ENCODE peak calls at places on chromosomes 13 and 19, in eight cellular contexts. B is iPS DF 6.9, O is testis, A is upper lobe of right lung, J is PC-3, W is neural progenitor cell, S is suprapubic skin, T is body of pancreas. H is an unnamed sample.

GRCh38 chr13:98468929-98469328 is 108.0 kb downstream of the STK24 start:
- DNase-seq in B (no peak), O (no peak), W (no peak), S (no peak), T (no peak), A (no peak), J (no peak), H (no peak)

GRCh38 chr19:5676711-5677110 is 3.6 kb downstream of the MICOS13 start:
- DNase-seq in A (no peak), J (no peak), T (no peak), O (no peak), W (no peak), B (no peak), S (no peak), H (no peak)

GRCh38 chr19:15195381-15195964 is 5.3 kb downstream of the NOTCH3 start:
- DNase-seq in A (peak; percentile 86), S (no peak), O (no peak), T (peak; percentile 67), J (peak; percentile 82), B (no peak), W (peak; percentile 93), H (peak; percentile 64)

GRCh38 chr13:52780092-52780491 is 40.5 kb upstream of the CNMD start:
- DNase-seq in T (no peak), B (no peak), W (no peak), J (no peak), A (no peak), O (no peak), S (no peak), H (no peak)

GRCh38 chr19:50325310-50326100 is 3.7 kb downstream of the KCNC3 start:
- DNase-seq in B (no peak), A (peak; percentile 87), O (peak; percentile 76), W (peak; percentile 98), J (peak; percentile 87), T (peak; percentile 85), S (no peak), H (peak; percentile 93)

GRCh38 chr19:38596057-38596981 is 21.4 kb downstream of the MAP4K1 start:
- DNase-seq in J (peak; percentile 14), W (peak; percentile 95), B (peak; percentile 88), A (peak; percentile 86), O (peak; percentile 69), T (peak; percentile 88), S (no peak), H (peak; percentile 37)

GRCh38 chr13:51845574-51846318 is 769 bp upstream of the TMEM272 start:
- DNase-seq in J (no peak), S (no peak), B (no peak), O (no peak), W (no peak), A (no peak), T (no peak), H (no peak)

GRCh38 chr13:95948646-95949045 is 104.6 kb downstream of the UGGT2 start:
- DNase-seq in W (no peak), T (no peak), O (no peak), J (peak; percentile 29), S (no peak), B (no peak), A (no peak), H (no peak)

GRCh38 chr13:22740264-22740663 is 440.5 kb upstream of the SGCG start:
- DNase-seq in T (no peak), J (peak; percentile 3), A (no peak), S (no peak), W (peak; percentile 49), B (no peak), O (no peak), H (peak; percentile 15)

GRCh38 chr13:100633461-100633860 is 41.1 kb downstream of the TMTC4 start:
- DNase-seq in S (no peak), W (no peak), T (no peak), O (no peak), A (no peak), B (no peak), J (peak; percentile 88), H (no peak)

GRCh38 chr13:39506559-39507390 is 96.2 kb downstream of the LHFPL6 start:
- DNase-seq in A (no peak), W (no peak), T (no peak), J (peak; percentile 29), B (no peak), S (no peak), O (no peak), H (no peak)

GRCh38 chr13:45398862-45399261 is 19.3 kb downstream of the SLC25A30 start:
- DNase-seq in B (no peak), S (no peak), W (no peak), A (no peak), O (no peak), J (no peak), T (no peak), H (no peak)

GRCh38 chr13:62287764-62288163 is 872.1 kb upstream of the PCDH20 start:
- DNase-seq in T (no peak), A (no peak), J (no peak), B (no peak), O (no peak), W (no peak), S (no peak), H (no peak)

GRCh38 chr13:114260818-114261217 is 20.6 kb upstream of the UPF3A start:
- DNase-seq in O (no peak), S (no peak), J (no peak), B (no peak), A (no peak), T (no peak), W (no peak), H (no peak)

GRCh38 chr13:98476538-98476966 is 100.4 kb downstream of the STK24 start:
- DNase-seq in S (no peak), A (peak; percentile 76), O (no peak), W (no peak), T (peak; percentile 65), B (no peak), J (peak; percentile 82), H (no peak)

GRCh38 chr19:47142779-47143178 is 12.1 kb downstream of the SAE1 start:
- DNase-seq in B (no peak), T (no peak), S (no peak), W (no peak), A (no peak), O (no peak), J (no peak), H (no peak)

GRCh38 chr13:25463496-25463895 is 91.7 kb downstream of the ATP8A2 start:
- DNase-seq in O (no peak), S (no peak), A (no peak), T (no peak), W (no peak), J (peak; percentile 41), B (no peak), H (no peak)

GRCh38 chr19:35048911-35049411 is 7.4 kb downstream of the HPN start:
- DNase-seq in J (no peak), T (peak; percentile 99), B (no peak), A (no peak), O (no peak), W (no peak), S (no peak), H (no peak)

GRCh38 chr13:48574036-48574796 is 41.3 kb upstream of the RCBTB2 start:
- DNase-seq in T (no peak), J (no peak), W (no peak), S (no peak), B (no peak), O (no peak), A (no peak), H (no peak)

GRCh38 chr13:110314516-110315245 is 7.6 kb downstream of the COL4A2 start:
- DNase-seq in W (no peak), B (no peak), T (no peak), A (no peak), O (no peak), J (no peak), S (no peak), H (no peak)
- H3K27ac ChIP-seq in W (no peak overlapping the region), B (no peak overlapping the region), T (no peak overlapping the region), A (no peak overlapping the region), O (no peak overlapping the region), J (no peak overlapping the region), S (no peak overlapping the region), H (no peak overlapping the region)

GRCh38 chr13:18996221-18996620 is 185.4 kb downstream of the TUBA3C start:
- DNase-seq in T (no peak), W (no peak), O (no peak), J (no peak), A (no peak), S (no peak), B (no peak), H (no peak)

GRCh38 chr13:18992791-18993190 is 188.8 kb downstream of the TUBA3C start:
- DNase-seq in A (no peak), B (no peak), T (peak; percentile 95), S (no peak), J (no peak), W (no peak), O (no peak), H (no peak)

GRCh38 chr13:18996627-18997051 is 185.0 kb downstream of the TUBA3C start:
- DNase-seq in J (no peak), A (no peak), W (no peak), B (no peak), O (no peak), S (no peak), T (peak; percentile 62), H (no peak)

GRCh38 chr13:18993884-18994660 is 187.6 kb downstream of the TUBA3C start:
- DNase-seq in B (no peak), W (no peak), J (no peak), T (peak; percentile 81), A (no peak), S (no peak), O (no peak), H (no peak)

GRCh38 chr13:18995259-18995873 is 186.3 kb downstream of the TUBA3C start:
- DNase-seq in W (no peak), A (no peak), J (no peak), S (no peak), O (no peak), B (no peak), T (peak; percentile 15), H (no peak)
- H3K9me3 ChIP-seq in W (peaks cover 25% of the 10 kb centered on the region), A (no peaks in the 10 kb centered on the region), J (peaks cover 40% of the 10 kb centered on the region), S (no peaks in the 10 kb centered on the region), O (no peaks in the 10 kb centered on the region), B (peaks cover 48% of the 10 kb centered on the region), T (no peaks in the 10 kb centered on the region), H (peaks cover 19% of the 10 kb centered on the region)

GRCh38 chr13:112154301-112155060 is 87.5 kb downstream of the SOX1 start:
- DNase-seq in S (peak; percentile 65), O (no peak), J (no peak), W (no peak), T (no peak), B (no peak), A (peak; percentile 42), H (no peak)
- H3K27ac ChIP-seq in S (no peak overlapping the region), O (no peak overlapping the region), J (no peak overlapping the region), W (no peak overlapping the region), T (no peak overlapping the region), B (no peak overlapping the region), A (no peak overlapping the region), H (no peak overlapping the region)

GRCh38 chr19:10618846-10619245 is 6.5 kb upstream of the SLC44A2 start:
- DNase-seq in J (no peak), S (no peak), A (no peak), O (no peak), W (no peak), T (no peak), B (no peak), H (no peak)

GRCh38 chr19:10620786-10621185 is 4.6 kb upstream of the SLC44A2 start:
- DNase-seq in S (no peak), T (no peak), A (no peak), B (no peak), O (no peak), W (no peak), J (peak; percentile 17), H (no peak)

GRCh38 chr19:10624585-10624984 is 768 bp upstream of the SLC44A2 start:
- DNase-seq in J (no peak), T (no peak), S (no peak), B (no peak), O (no peak), A (no peak), W (no peak), H (no peak)

GRCh38 chr19:10625003-10625761 is at the start of gene SLC44A2:
- DNase-seq in B (no peak), J (peak; percentile 95), O (peak; percentile 86), A (peak; percentile 94), S (peak; percentile 82), T (peak; percentile 96), W (peak; percentile 94), H (peak; percentile 80)

GRCh38 chr19:10621966-10622365 is 3.4 kb upstream of the SLC44A2 start:
- DNase-seq in S (no peak), O (no peak), B (no peak), T (no peak), J (no peak), W (no peak), A (no peak), H (no peak)
- H3K9me3 ChIP-seq in S (no peaks in the 10 kb centered on the region), O (no peaks in the 10 kb centered on the region), B (no peaks in the 10 kb centered on the region), T (no peaks in the 10 kb centered on the region), J (no peaks in the 10 kb centered on the region), W (no peaks in the 10 kb centered on the region), A (no peaks in the 10 kb centered on the region), H (no peaks in the 10 kb centered on the region)